ENCODE peak calls at places on chromosome 16, in six cellular contexts. L, A, T, G, Y and S are unnamed samples.

GRCh38 chr16:26554030-26554429 is 512.7 kb upstream of the C16orf82 start:
- ATAC-seq in L (no peak), A (no peak), T (no peak), G (no peak), Y (no peak), S (no peak)

GRCh38 chr16:11630230-11631056 is 37.8 kb upstream of the SNN start:
- ATAC-seq in L (no peak), A (no peak), T (no peak), G (no peak), Y (no peak), S (no peak)

GRCh38 chr16:74503412-74503811 is 82.1 kb upstream of the CLEC18B start:
- ATAC-seq in L (no peak), A (no peak), T (no peak), G (no peak), Y (no peak), S (no peak)

GRCh38 chr16:83769397-83770008 is 38.3 kb upstream of the HSBP1 start:
- ATAC-seq in L (peak), A (peak), T (peak), G (no peak), Y (no peak), S (no peak)

GRCh38 chr16:55836158-55836611 is 3.3 kb upstream of the CES1 start:
- ATAC-seq in L (no peak), A (peak), T (no peak), G (no peak), Y (no peak), S (peak)

GRCh38 chr16:67339453-67339852 is 12.8 kb downstream of the LRRC36 start:
- ATAC-seq in L (no peak), A (no peak), T (no peak), G (no peak), Y (peak), S (no peak)

GRCh38 chr16:86924537-86924936 is 346.2 kb downstream of the FOXL1 start:
- ATAC-seq in L (no peak), A (no peak), T (no peak), G (no peak), Y (peak), S (no peak)

GRCh38 chr16:80391095-80391494 is 149.7 kb upstream of the DYNLRB2 start:
- ATAC-seq in L (no peak), A (no peak), T (no peak), G (no peak), Y (no peak), S (no peak)

GRCh38 chr16:86932130-86932982 is 354.0 kb downstream of the FOXL1 start:
- ATAC-seq in L (no peak), A (peak), T (no peak), G (no peak), Y (no peak), S (no peak)

GRCh38 chr16:16096161-16096857 is 127.0 kb downstream of the ABCC6 start:
- ATAC-seq in L (peak), A (peak), T (no peak), G (peak), Y (no peak), S (peak)

GRCh38 chr16:67672739-67673662 is 6.4 kb downstream of the C16orf86 start:
- ATAC-seq in L (peak), A (peak), T (peak), G (peak), Y (no peak), S (peak)

GRCh38 chr16:22938647-22939046 is 124.7 kb downstream of the HS3ST2 start:
- ATAC-seq in L (no peak), A (no peak), T (no peak), G (no peak), Y (peak), S (no peak)

GRCh38 chr16:66844342-66845079 is at the start of gene CA7:
- ATAC-seq in L (peak), A (peak), T (no peak), G (peak), Y (peak), S (no peak)

GRCh38 chr16:31400191-31400590 is 7.1 kb downstream of the ITGAD start:
- ATAC-seq in L (no peak), A (no peak), T (no peak), G (peak), Y (no peak), S (no peak)

GRCh38 chr16:84532855-84533486 is 28.5 kb upstream of the MEAK7 start:
- ATAC-seq in L (no peak), A (peak), T (peak), G (no peak), Y (no peak), S (peak)

GRCh38 chr16:84449156-84450140 is 55.0 kb downstream of the MEAK7 start:
- ATAC-seq in L (peak), A (no peak), T (no peak), G (peak), Y (peak), S (no peak)

GRCh38 chr16:51302042-51302441 is 151.0 kb upstream of the SALL1 start:
- ATAC-seq in L (no peak), A (no peak), T (no peak), G (no peak), Y (no peak), S (no peak)

GRCh38 chr16:29862383-29862883 is 593 bp downstream of the CDIPT start:
- ATAC-seq in L (peak), A (peak), T (no peak), G (peak), Y (peak), S (no peak)

GRCh38 chr16:23245268-23245667 is 56.8 kb upstream of the SCNN1B start:
- ATAC-seq in L (no peak), A (peak), T (peak), G (no peak), Y (no peak), S (no peak)

GRCh38 chr16:57447142-57447962 is at the start of the genes CIAPIN1 and COQ9:
- ATAC-seq in L (peak), A (peak), T (peak), G (peak), Y (peak), S (peak)

GRCh38 chr16:24652209-24652712 is 77.2 kb upstream of the TNRC6A start:
- ATAC-seq in L (no peak), A (no peak), T (no peak), G (no peak), Y (no peak), S (no peak)

GRCh38 chr16:75379911-75380847 is 53.1 kb downstream of the CFDP1 start:
- ATAC-seq in L (peak), A (no peak), T (no peak), G (peak), Y (no peak), S (peak)

GRCh38 chr16:52408197-52408845 is 138.6 kb downstream of the TOX3 start:
- ATAC-seq in L (peak), A (no peak), T (no peak), G (peak), Y (no peak), S (no peak)

GRCh38 chr16:79051313-79051712 is 549.2 kb downstream of the MAF start:
- ATAC-seq in L (no peak), A (no peak), T (no peak), G (no peak), Y (no peak), S (no peak)

GRCh38 chr16:2385441-2385840 is 43.8 kb upstream of the CCNF start:
- ATAC-seq in L (peak), A (no peak), T (no peak), G (peak), Y (peak), S (no peak)

GRCh38 chr16:10668322-10669045 is 26.2 kb downstream of the TEKT5 start:
- ATAC-seq in L (peak), A (peak), T (peak), G (peak), Y (peak), S (no peak)

GRCh38 chr16:974606-975312 is 4.0 kb upstream of the LMF1 start:
- ATAC-seq in L (no peak), A (no peak), T (no peak), G (no peak), Y (no peak), S (no peak)

GRCh38 chr16:11556945-11557720 is 29.6 kb downstream of the LITAF start:
- ATAC-seq in L (no peak), A (no peak), T (no peak), G (no peak), Y (no peak), S (no peak)

GRCh38 chr16:20887207-20887606 is 13.0 kb downstream of the DCUN1D3 start:
- ATAC-seq in L (no peak), A (no peak), T (no peak), G (no peak), Y (no peak), S (no peak)

GRCh38 chr16:24753437-24753836 is 24.0 kb downstream of the TNRC6A start:
- ATAC-seq in L (peak), A (no peak), T (no peak), G (no peak), Y (peak), S (no peak)

GRCh38 chr16:7340938-7341337 is 8.3 kb downstream of the RBFOX1 start:
- ATAC-seq in L (no peak), A (no peak), T (no peak), G (no peak), Y (no peak), S (no peak)